ENCODE peak calls at places on chromosomes 6 and 20, in eight cellular contexts. B is NCI-H748 treated with DMSO at 0.1 percent for 48 hours; U is mesendoderm; Z is naive thymus-derived CD8-positive, alpha-beta T cell; I is sciatic nerve; A is RCC 7860; D is naive B cell; Y is kidney tubule cell. F is an unnamed sample.

GRCh38 chr20:14848806-14849205 is 511.4 kb upstream of the FLRT3 start:
- DNase-seq in Z (no peak), Y (peak; percentile 17), I (no peak), A (no peak), B (no peak), U (no peak), D (no peak), F (no peak)

GRCh38 chr20:61808497-61808896 is 257.2 kb downstream of the TAF4 start:
- DNase-seq in I (no peak), Y (no peak), Z (no peak), A (no peak), B (no peak), D (no peak), U (no peak), F (no peak)

GRCh38 chr6:8070718-8071117 is 6.5 kb upstream of the BLOC1S5 start:
- DNase-seq in I (no peak), Z (no peak), B (no peak), A (no peak), Y (no peak), U (no peak), D (no peak), F (no peak)

GRCh38 chr20:15236812-15237211 is 899.4 kb upstream of the FLRT3 start:
- DNase-seq in U (peak; percentile 90), B (peak; percentile 30), D (peak; percentile 23), I (no peak), Y (peak; percentile 64), A (peak; percentile 8), Z (no peak), F (no peak)

GRCh38 chr6:35427851-35428321 is 24.3 kb upstream of the FANCE start:
- DNase-seq in U (no peak), Z (no peak), A (no peak), I (no peak), D (no peak), B (no peak), Y (no peak), F (no peak)

GRCh38 chr20:63220696-63221399 is 4.9 kb upstream of the YTHDF1 start:
- DNase-seq in A (no peak), D (no peak), Z (no peak), B (no peak), I (no peak), Y (no peak), U (no peak), F (no peak)

GRCh38 chr6:160106701-160107100 is 14.9 kb upstream of the SLC22A1 start:
- DNase-seq in U (no peak), A (no peak), D (no peak), B (no peak), I (no peak), Z (no peak), Y (no peak), F (no peak)

GRCh38 chr6:89297695-89298351 is 17.3 kb downstream of the GABRR2 start:
- DNase-seq in Z (peak; percentile 10), I (no peak), D (no peak), U (peak; percentile 37), B (no peak), A (peak; percentile 77), Y (peak; percentile 98), F (no peak)

GRCh38 chr6:70538364-70538763 is 28.4 kb upstream of the SDHAF4 start:
- DNase-seq in I (no peak), B (no peak), A (no peak), Z (no peak), D (no peak), U (no peak), Y (no peak), F (no peak)

GRCh38 chr20:51480507-51481270 is 61.8 kb downstream of the NFATC2 start:
- DNase-seq in B (no peak), Z (no peak), Y (no peak), D (no peak), A (no peak), U (no peak), I (peak; percentile 27), F (no peak)

GRCh38 chr20:3011752-3012151 is 31.7 kb upstream of the GNRH2 start:
- DNase-seq in I (no peak), A (no peak), U (no peak), Y (no peak), B (no peak), D (no peak), Z (no peak), F (no peak)

GRCh38 chr6:146289816-146290588 is 253.6 kb upstream of the RAB32 start:
- DNase-seq in B (no peak), D (no peak), I (no peak), Z (no peak), A (no peak), Y (peak; percentile 60), U (no peak), F (no peak)

GRCh38 chr6:36808634-36809033 is 30.6 kb downstream of the CPNE5 start:
- DNase-seq in D (no peak), U (no peak), Y (no peak), Z (no peak), I (no peak), B (no peak), A (no peak), F (no peak)